ENCODE peak calls at places on chromosome 2, in nine cellular contexts. One of them, this sample, is unnamed.
A peak's percentile ranks its signal among the peaks of the same experiment; 100 is the strongest.

GRCh38 chr2:75466708-75467311 is 93.9 kb downstream of the EVA1A start:
- DNase-seq in amygdala: no peak
- DNase-seq in NCI-H1417 treated with DMSO at 0.1 percent for 48 hours: no peak
- DNase-seq in NCI-H510A treated with DMSO at 0.1 percent for 48 hours: peak; percentile 23
- DNase-seq in CD8-positive, alpha-beta T cell: no peak
- DNase-seq in RWPE1: peak; percentile 30
- DNase-seq in choroid plexus epithelial cell: peak; percentile 48
- DNase-seq in T-helper 2 cell: no peak
- DNase-seq in HCT116: peak; percentile 23
- DNase-seq in this sample: no peak

GRCh38 chr2:8036366-8036765 is 645.5 kb upstream of the ID2 start:
- DNase-seq in NCI-H1417 treated with DMSO at 0.1 percent for 48 hours: no peak
- DNase-seq in T-helper 2 cell: no peak
- DNase-seq in RWPE1: no peak
- DNase-seq in CD8-positive, alpha-beta T cell: no peak
- DNase-seq in choroid plexus epithelial cell: no peak
- DNase-seq in NCI-H510A treated with DMSO at 0.1 percent for 48 hours: peak; percentile 58
- DNase-seq in HCT116: no peak
- DNase-seq in amygdala: no peak
- DNase-seq in this sample: no peak

GRCh38 chr2:128199141-128199540 is 108.1 kb downstream of the UGGT1 start:
- DNase-seq in choroid plexus epithelial cell: no peak
- DNase-seq in amygdala: no peak
- DNase-seq in NCI-H1417 treated with DMSO at 0.1 percent for 48 hours: no peak
- DNase-seq in T-helper 2 cell: no peak
- DNase-seq in NCI-H510A treated with DMSO at 0.1 percent for 48 hours: no peak
- DNase-seq in CD8-positive, alpha-beta T cell: no peak
- DNase-seq in HCT116: no peak
- DNase-seq in RWPE1: peak; percentile 11
- DNase-seq in this sample: no peak

GRCh38 chr2:137178955-137179377 is 413.6 kb downstream of the THSD7B start:
- DNase-seq in NCI-H510A treated with DMSO at 0.1 percent for 48 hours: no peak
- DNase-seq in HCT116: no peak
- DNase-seq in CD8-positive, alpha-beta T cell: no peak
- DNase-seq in choroid plexus epithelial cell: peak; percentile 23
- DNase-seq in amygdala: no peak
- DNase-seq in RWPE1: peak; percentile 79
- DNase-seq in T-helper 2 cell: no peak
- DNase-seq in NCI-H1417 treated with DMSO at 0.1 percent for 48 hours: no peak
- DNase-seq in this sample: no peak

GRCh38 chr2:61536086-61536722 is 2.0 kb downstream of the XPO1 start:
- DNase-seq in choroid plexus epithelial cell: peak; percentile 41
- DNase-seq in NCI-H510A treated with DMSO at 0.1 percent for 48 hours: peak; percentile 62
- DNase-seq in amygdala: no peak
- DNase-seq in T-helper 2 cell: no peak
- DNase-seq in NCI-H1417 treated with DMSO at 0.1 percent for 48 hours: no peak
- DNase-seq in RWPE1: no peak
- DNase-seq in HCT116: no peak
- DNase-seq in CD8-positive, alpha-beta T cell: no peak
- DNase-seq in this sample: no peak

GRCh38 chr2:127701193-127701650 is at the start of gene SFT2D3:
- DNase-seq in RWPE1: peak; percentile 89
- DNase-seq in HCT116: peak; percentile 82
- DNase-seq in CD8-positive, alpha-beta T cell: peak; percentile 86
- DNase-seq in amygdala: peak; percentile 81
- DNase-seq in NCI-H510A treated with DMSO at 0.1 percent for 48 hours: peak; percentile 91
- DNase-seq in NCI-H1417 treated with DMSO at 0.1 percent for 48 hours: peak; percentile 70
- DNase-seq in choroid plexus epithelial cell: peak; percentile 93
- DNase-seq in T-helper 2 cell: peak; percentile 83
- DNase-seq in this sample: peak; percentile 96

GRCh38 chr2:104820126-104820525 is 33.8 kb upstream of the POU3F3 start:
- DNase-seq in choroid plexus epithelial cell: no peak
- DNase-seq in NCI-H1417 treated with DMSO at 0.1 percent for 48 hours: no peak
- DNase-seq in amygdala: no peak
- DNase-seq in RWPE1: no peak
- DNase-seq in T-helper 2 cell: no peak
- DNase-seq in HCT116: no peak
- DNase-seq in NCI-H510A treated with DMSO at 0.1 percent for 48 hours: no peak
- DNase-seq in CD8-positive, alpha-beta T cell: no peak
- DNase-seq in this sample: no peak

GRCh38 chr2:142042536-142043199 is 88.1 kb downstream of the LRP1B start:
- DNase-seq in choroid plexus epithelial cell: no peak
- DNase-seq in amygdala: no peak
- DNase-seq in CD8-positive, alpha-beta T cell: no peak
- DNase-seq in RWPE1: no peak
- DNase-seq in NCI-H510A treated with DMSO at 0.1 percent for 48 hours: no peak
- DNase-seq in T-helper 2 cell: no peak
- DNase-seq in HCT116: no peak
- DNase-seq in NCI-H1417 treated with DMSO at 0.1 percent for 48 hours: no peak
- DNase-seq in this sample: no peak

GRCh38 chr2:56132138-56132537 is 51.7 kb upstream of the CCDC85A start:
- DNase-seq in choroid plexus epithelial cell: peak; percentile 76
- DNase-seq in RWPE1: peak; percentile 42
- DNase-seq in amygdala: no peak
- DNase-seq in NCI-H510A treated with DMSO at 0.1 percent for 48 hours: peak; percentile 39
- DNase-seq in HCT116: peak; percentile 40
- DNase-seq in T-helper 2 cell: no peak
- DNase-seq in CD8-positive, alpha-beta T cell: no peak
- DNase-seq in NCI-H1417 treated with DMSO at 0.1 percent for 48 hours: peak; percentile 75
- DNase-seq in this sample: no peak

GRCh38 chr2:102197389-102198137 is 10.7 kb downstream of the IL1RL2 start:
- DNase-seq in amygdala: no peak
- DNase-seq in NCI-H510A treated with DMSO at 0.1 percent for 48 hours: no peak
- DNase-seq in CD8-positive, alpha-beta T cell: no peak
- DNase-seq in choroid plexus epithelial cell: no peak
- DNase-seq in T-helper 2 cell: no peak
- DNase-seq in HCT116: no peak
- DNase-seq in NCI-H1417 treated with DMSO at 0.1 percent for 48 hours: no peak
- DNase-seq in RWPE1: no peak
- DNase-seq in this sample: no peak

GRCh38 chr2:130819915-130820861 is 16.5 kb upstream of the ARHGEF4 start:
- DNase-seq in HCT116: no peak
- DNase-seq in T-helper 2 cell: no peak
- DNase-seq in choroid plexus epithelial cell: no peak
- DNase-seq in amygdala: peak; percentile 37
- DNase-seq in NCI-H1417 treated with DMSO at 0.1 percent for 48 hours: no peak
- DNase-seq in NCI-H510A treated with DMSO at 0.1 percent for 48 hours: peak; percentile 44
- DNase-seq in CD8-positive, alpha-beta T cell: no peak
- DNase-seq in RWPE1: no peak
- DNase-seq in this sample: no peak

GRCh38 chr2:32922466-32922865 is 24.3 kb upstream of the LTBP1 start:
- DNase-seq in T-helper 2 cell: no peak
- DNase-seq in choroid plexus epithelial cell: no peak
- DNase-seq in CD8-positive, alpha-beta T cell: no peak
- DNase-seq in NCI-H1417 treated with DMSO at 0.1 percent for 48 hours: no peak
- DNase-seq in RWPE1: no peak
- DNase-seq in NCI-H510A treated with DMSO at 0.1 percent for 48 hours: no peak
- DNase-seq in HCT116: no peak
- DNase-seq in amygdala: no peak
- DNase-seq in this sample: no peak

GRCh38 chr2:28047698-28048097 is 157.2 kb downstream of the BABAM2 start:
- DNase-seq in HCT116: no peak
- DNase-seq in amygdala: no peak
- DNase-seq in T-helper 2 cell: no peak
- DNase-seq in NCI-H1417 treated with DMSO at 0.1 percent for 48 hours: no peak
- DNase-seq in choroid plexus epithelial cell: peak; percentile 93
- DNase-seq in NCI-H510A treated with DMSO at 0.1 percent for 48 hours: no peak
- DNase-seq in CD8-positive, alpha-beta T cell: no peak
- DNase-seq in RWPE1: no peak
- DNase-seq in this sample: no peak

GRCh38 chr2:215652432-215652831 is 216.6 kb upstream of the FN1 start:
- DNase-seq in CD8-positive, alpha-beta T cell: no peak
- DNase-seq in NCI-H510A treated with DMSO at 0.1 percent for 48 hours: no peak
- DNase-seq in RWPE1: no peak
- DNase-seq in HCT116: no peak
- DNase-seq in choroid plexus epithelial cell: no peak
- DNase-seq in NCI-H1417 treated with DMSO at 0.1 percent for 48 hours: no peak
- DNase-seq in T-helper 2 cell: no peak
- DNase-seq in amygdala: no peak
- DNase-seq in this sample: no peak

GRCh38 chr2:1748176-1748740 is 3.9 kb upstream of the PXDN start:
- DNase-seq in amygdala: no peak
- DNase-seq in T-helper 2 cell: no peak
- DNase-seq in choroid plexus epithelial cell: no peak
- DNase-seq in NCI-H1417 treated with DMSO at 0.1 percent for 48 hours: no peak
- DNase-seq in NCI-H510A treated with DMSO at 0.1 percent for 48 hours: no peak
- DNase-seq in CD8-positive, alpha-beta T cell: no peak
- DNase-seq in RWPE1: no peak
- DNase-seq in HCT116: no peak
- DNase-seq in this sample: no peak

GRCh38 chr2:233764761-233765160 is 4.7 kb downstream of the UGT1A1 start:
- DNase-seq in T-helper 2 cell: no peak
- DNase-seq in amygdala: no peak
- DNase-seq in NCI-H1417 treated with DMSO at 0.1 percent for 48 hours: no peak
- DNase-seq in HCT116: no peak
- DNase-seq in CD8-positive, alpha-beta T cell: no peak
- DNase-seq in choroid plexus epithelial cell: no peak
- DNase-seq in RWPE1: no peak
- DNase-seq in NCI-H510A treated with DMSO at 0.1 percent for 48 hours: no peak
- DNase-seq in this sample: no peak

GRCh38 chr2:151162185-151162584 is 99.5 kb downstream of the RBM43 start:
- DNase-seq in NCI-H510A treated with DMSO at 0.1 percent for 48 hours: no peak
- DNase-seq in NCI-H1417 treated with DMSO at 0.1 percent for 48 hours: peak; percentile 62
- DNase-seq in HCT116: no peak
- DNase-seq in CD8-positive, alpha-beta T cell: no peak
- DNase-seq in RWPE1: no peak
- DNase-seq in T-helper 2 cell: no peak
- DNase-seq in choroid plexus epithelial cell: peak; percentile 72
- DNase-seq in amygdala: no peak
- DNase-seq in this sample: no peak

GRCh38 chr2:166373951-166374350 is 1.8 kb downstream of the SCN9A start:
- DNase-seq in T-helper 2 cell: no peak
- DNase-seq in choroid plexus epithelial cell: peak; percentile 92
- DNase-seq in NCI-H510A treated with DMSO at 0.1 percent for 48 hours: peak; percentile 66
- DNase-seq in HCT116: no peak
- DNase-seq in amygdala: no peak
- DNase-seq in NCI-H1417 treated with DMSO at 0.1 percent for 48 hours: no peak
- DNase-seq in RWPE1: peak; percentile 80
- DNase-seq in CD8-positive, alpha-beta T cell: no peak
- DNase-seq in this sample: no peak

GRCh38 chr2:149080104-149080503 is 41.6 kb downstream of the LYPD6B start:
- DNase-seq in T-helper 2 cell: no peak
- DNase-seq in NCI-H510A treated with DMSO at 0.1 percent for 48 hours: no peak
- DNase-seq in HCT116: no peak
- DNase-seq in choroid plexus epithelial cell: no peak
- DNase-seq in NCI-H1417 treated with DMSO at 0.1 percent for 48 hours: no peak
- DNase-seq in CD8-positive, alpha-beta T cell: no peak
- DNase-seq in RWPE1: no peak
- DNase-seq in amygdala: no peak
- DNase-seq in this sample: no peak

GRCh38 chr2:65367517-65367916 is 64.9 kb downstream of the SPRED2 start:
- DNase-seq in NCI-H510A treated with DMSO at 0.1 percent for 48 hours: no peak
- DNase-seq in RWPE1: peak; percentile 84
- DNase-seq in choroid plexus epithelial cell: peak; percentile 98
- DNase-seq in amygdala: no peak
- DNase-seq in T-helper 2 cell: no peak
- DNase-seq in HCT116: no peak
- DNase-seq in NCI-H1417 treated with DMSO at 0.1 percent for 48 hours: no peak
- DNase-seq in CD8-positive, alpha-beta T cell: no peak
- DNase-seq in this sample: no peak

GRCh38 chr2:43110442-43110871 is 115.9 kb downstream of the ZFP36L2 start:
- DNase-seq in choroid plexus epithelial cell: peak; percentile 65
- DNase-seq in NCI-H1417 treated with DMSO at 0.1 percent for 48 hours: no peak
- DNase-seq in amygdala: no peak
- DNase-seq in RWPE1: no peak
- DNase-seq in T-helper 2 cell: no peak
- DNase-seq in NCI-H510A treated with DMSO at 0.1 percent for 48 hours: no peak
- DNase-seq in HCT116: no peak
- DNase-seq in CD8-positive, alpha-beta T cell: no peak
- DNase-seq in this sample: peak; percentile 15

GRCh38 chr2:172545408-172546075 is 10.3 kb upstream of the PDK1 start:
- DNase-seq in RWPE1: no peak
- DNase-seq in HCT116: no peak
- DNase-seq in T-helper 2 cell: no peak
- DNase-seq in NCI-H510A treated with DMSO at 0.1 percent for 48 hours: no peak
- DNase-seq in NCI-H1417 treated with DMSO at 0.1 percent for 48 hours: no peak
- DNase-seq in choroid plexus epithelial cell: no peak
- DNase-seq in amygdala: no peak
- DNase-seq in CD8-positive, alpha-beta T cell: no peak
- DNase-seq in this sample: no peak

GRCh38 chr2:69082430-69082997 is 69.5 kb downstream of the ANTXR1 start:
- DNase-seq in T-helper 2 cell: no peak
- DNase-seq in CD8-positive, alpha-beta T cell: no peak
- DNase-seq in NCI-H1417 treated with DMSO at 0.1 percent for 48 hours: no peak
- DNase-seq in amygdala: no peak
- DNase-seq in HCT116: no peak
- DNase-seq in choroid plexus epithelial cell: peak; percentile 94
- DNase-seq in RWPE1: peak; percentile 70
- DNase-seq in NCI-H510A treated with DMSO at 0.1 percent for 48 hours: peak; percentile 71
- DNase-seq in this sample: no peak

GRCh38 chr2:227228061-227228667 is 63.7 kb downstream of the COL4A3 start:
- DNase-seq in RWPE1: peak; percentile 12
- DNase-seq in CD8-positive, alpha-beta T cell: no peak
- DNase-seq in NCI-H1417 treated with DMSO at 0.1 percent for 48 hours: peak; percentile 12
- DNase-seq in choroid plexus epithelial cell: no peak
- DNase-seq in amygdala: peak; percentile 1
- DNase-seq in T-helper 2 cell: no peak
- DNase-seq in HCT116: no peak
- DNase-seq in NCI-H510A treated with DMSO at 0.1 percent for 48 hours: peak; percentile 6
- DNase-seq in this sample: no peak

GRCh38 chr2:133063792-133064191 is 393.8 kb upstream of the LYPD1 start:
- DNase-seq in NCI-H1417 treated with DMSO at 0.1 percent for 48 hours: no peak
- DNase-seq in NCI-H510A treated with DMSO at 0.1 percent for 48 hours: no peak
- DNase-seq in T-helper 2 cell: no peak
- DNase-seq in RWPE1: peak; percentile 4
- DNase-seq in HCT116: no peak
- DNase-seq in choroid plexus epithelial cell: peak; percentile 22
- DNase-seq in CD8-positive, alpha-beta T cell: no peak
- DNase-seq in amygdala: no peak
- DNase-seq in this sample: no peak

GRCh38 chr2:219576505-219577388 is 4.6 kb downstream of the INHA start:
- DNase-seq in choroid plexus epithelial cell: no peak
- DNase-seq in NCI-H1417 treated with DMSO at 0.1 percent for 48 hours: no peak
- DNase-seq in RWPE1: no peak
- DNase-seq in NCI-H510A treated with DMSO at 0.1 percent for 48 hours: peak; percentile 71
- DNase-seq in HCT116: no peak
- DNase-seq in CD8-positive, alpha-beta T cell: no peak
- DNase-seq in T-helper 2 cell: no peak
- DNase-seq in amygdala: no peak
- DNase-seq in this sample: no peak

GRCh38 chr2:172021955-172022354 is 22.2 kb downstream of the METAP1D start:
- DNase-seq in NCI-H1417 treated with DMSO at 0.1 percent for 48 hours: no peak
- DNase-seq in T-helper 2 cell: no peak
- DNase-seq in amygdala: no peak
- DNase-seq in choroid plexus epithelial cell: peak; percentile 44
- DNase-seq in HCT116: no peak
- DNase-seq in CD8-positive, alpha-beta T cell: no peak
- DNase-seq in RWPE1: no peak
- DNase-seq in NCI-H510A treated with DMSO at 0.1 percent for 48 hours: no peak
- DNase-seq in this sample: no peak